ENCODE peak calls at places on chromosomes 5 and 9, in ten cellular contexts. T is GM13977, Z is Peyer's patch, L is heart left ventricle, N is upper lobe of right lung, I is astrocyte of the spinal cord, R is AG09319, F is fibroblast of villous mesenchyme, G is progenitor cell of endocrine pancreas, H is uterus. Q is an unnamed sample.

GRCh38 chr9:122286764-122287163 is 22.1 kb downstream of the MRRF start:
- DNase-seq in T (peak; percentile 8), Z (no peak), L (no peak), N (no peak), I (no peak), R (no peak), F (no peak), G (no peak), H (no peak), Q (no peak)

GRCh38 chr9:93814561-93814960 is 140.6 kb downstream of the BARX1 start:
- DNase-seq in T (peak; percentile 4), Z (no peak), L (no peak), N (peak; percentile 53), I (no peak), R (no peak), F (no peak), G (no peak), H (no peak), Q (no peak)

GRCh38 chr5:35902032-35902681 is 36.3 kb downstream of the CAPSL start:
- DNase-seq in T (no peak), Z (no peak), L (no peak), N (no peak), I (no peak), R (no peak), F (peak; percentile 55), G (no peak), H (no peak), Q (no peak)

GRCh38 chr9:38768351-38768761 is 48.4 kb upstream of the FAM240B start:
- DNase-seq in T (no peak), Z (no peak), L (no peak), N (no peak), I (no peak), R (no peak), F (no peak), G (no peak), H (no peak), Q (no peak)

GRCh38 chr5:10297646-10298204 is 10.0 kb downstream of the CMBL start:
- DNase-seq in T (no peak), Z (no peak), L (no peak), N (no peak), I (no peak), R (no peak), F (no peak), G (no peak), H (no peak), Q (no peak)

GRCh38 chr5:78569441-78569840 is 79.1 kb downstream of the LHFPL2 start:
- DNase-seq in T (no peak), Z (no peak), L (no peak), N (no peak), I (peak; percentile 87), R (peak; percentile 89), F (peak; percentile 90), G (no peak), H (peak; percentile 70), Q (no peak)

GRCh38 chr9:133732351-133733073 is 5.6 kb downstream of the SARDH start:
- DNase-seq in T (no peak), Z (no peak), L (no peak), N (peak; percentile 58), I (no peak), R (no peak), F (no peak), G (no peak), H (no peak), Q (no peak)

GRCh38 chr9:90966475-90967150 is 165.0 kb downstream of the SYK start:
- DNase-seq in T (no peak), Z (no peak), L (no peak), N (no peak), I (peak; percentile 76), R (no peak), F (peak; percentile 20), G (no peak), H (no peak), Q (no peak)

DNA sequence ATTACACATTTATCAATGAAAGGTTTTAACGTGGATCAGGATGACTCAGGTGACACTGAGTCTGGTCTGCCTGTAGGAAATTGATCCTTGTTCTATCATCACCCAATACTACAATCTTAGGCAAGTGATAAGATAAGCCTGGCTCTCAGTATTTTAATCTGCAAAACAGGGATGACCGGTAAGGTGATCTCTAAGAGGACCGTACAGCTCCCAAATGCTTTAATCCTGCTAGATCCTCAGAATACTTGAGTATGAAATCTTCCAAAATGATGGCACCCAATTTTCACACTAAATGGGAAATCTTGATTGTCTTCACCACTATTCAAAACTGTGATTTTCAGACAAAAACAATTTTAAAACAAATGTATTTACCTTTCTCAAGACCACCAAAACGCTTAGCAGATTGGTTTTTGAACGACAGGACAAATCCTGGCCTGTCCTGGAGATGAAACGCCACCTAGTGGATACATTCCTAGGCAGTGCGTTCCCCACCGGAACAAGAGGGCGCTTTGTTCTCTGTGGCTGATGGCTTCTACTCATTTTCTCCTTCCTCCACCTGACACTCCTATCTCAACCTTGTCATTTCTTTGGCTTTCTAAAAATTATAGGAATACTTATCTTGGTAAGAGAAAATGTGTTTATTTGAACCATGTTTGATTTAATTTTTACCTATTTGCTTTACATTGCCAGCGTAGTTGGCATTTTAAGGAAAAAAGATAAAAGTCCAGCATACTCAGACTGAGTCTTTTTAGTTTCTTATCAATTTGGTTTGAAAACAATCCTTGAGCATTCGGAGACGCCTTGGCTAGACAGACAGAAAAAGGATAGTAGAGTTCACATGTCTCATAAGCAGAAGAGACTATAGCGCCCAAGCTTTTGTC is 41.2 kb upstream of the VCAN start:
- DNase-seq in T (peak; percentile 44), Z (no peak), L (peak; percentile 34), N (no peak), I (peak; percentile 69), R (no peak), F (peak; percentile 73), G (peak; percentile 26), H (peak; percentile 23), Q (no peak)
- TF ChIP-seq CTCF in T (peak; percentile 83), Z (peak; percentile 65), L (peak; percentile 91), N (peak; percentile 88), I (peak; percentile 94), R (peak; percentile 73), F (peak; percentile 94), G (peak; percentile 94), H (peak; percentile 52), Q (peak; percentile 65)

GRCh38 chr9:4147476-4148214 is 152.2 kb downstream of the GLIS3 start:
- DNase-seq in T (no peak), Z (no peak), L (no peak), N (no peak), I (peak; percentile 38), R (no peak), F (no peak), G (peak; percentile 27), H (no peak), Q (no peak)

GRCh38 chr9:4148215-4148561 is 151.7 kb downstream of the GLIS3 start:
- DNase-seq in T (no peak), Z (no peak), L (no peak), N (no peak), I (no peak), R (no peak), F (no peak), G (no peak), H (no peak), Q (no peak)

GRCh38 chr9:4152201-4152600 is 147.7 kb downstream of the GLIS3 start:
- DNase-seq in T (no peak), Z (no peak), L (no peak), N (no peak), I (no peak), R (no peak), F (no peak), G (no peak), H (no peak), Q (no peak)

GRCh38 chr9:4155224-4156026 is 144.4 kb downstream of the GLIS3 start:
- DNase-seq in T (no peak), Z (no peak), L (no peak), N (no peak), I (no peak), R (no peak), F (no peak), G (no peak), H (no peak), Q (no peak)

GRCh38 chr9:4152876-4153275 is 147.0 kb downstream of the GLIS3 start:
- DNase-seq in T (no peak), Z (no peak), L (no peak), N (no peak), I (no peak), R (no peak), F (no peak), G (no peak), H (no peak), Q (no peak)
- TF ChIP-seq CTCF in T (peak; percentile 9), Z (no peak), L (no peak), N (no peak), I (no peak), R (no peak), F (no peak), G (no peak), H (no peak), Q (no peak)

GRCh38 chr9:99819123-99819483 is 2.6 kb upstream of the NR4A3 start:
- DNase-seq in T (no peak), Z (no peak), L (no peak), N (no peak), I (no peak), R (no peak), F (no peak), G (no peak), H (no peak), Q (no peak)

GRCh38 chr9:99821187-99822095 is at the start of gene NR4A3:
- DNase-seq in T (peak; percentile 82), Z (peak; percentile 91), L (peak; percentile 98), N (peak; percentile 96), I (peak; percentile 98), R (peak; percentile 97), F (peak; percentile 98), G (peak; percentile 82), H (peak; percentile 93), Q (peak; percentile 91)

GRCh38 chr9:99822096-99822595 is 461 bp downstream of the NR4A3 start:
- DNase-seq in T (no peak), Z (peak; percentile 57), L (no peak), N (no peak), I (no peak), R (no peak), F (no peak), G (no peak), H (no peak), Q (no peak)

GRCh38 chr9:99819484-99820329 is 2.0 kb upstream of the NR4A3 start:
- DNase-seq in T (peak; percentile 94), Z (peak; percentile 92), L (peak; percentile 96), N (peak; percentile 98), I (peak; percentile 96), R (peak; percentile 89), F (peak; percentile 98), G (peak; percentile 90), H (peak; percentile 94), Q (peak; percentile 97)

DNA sequence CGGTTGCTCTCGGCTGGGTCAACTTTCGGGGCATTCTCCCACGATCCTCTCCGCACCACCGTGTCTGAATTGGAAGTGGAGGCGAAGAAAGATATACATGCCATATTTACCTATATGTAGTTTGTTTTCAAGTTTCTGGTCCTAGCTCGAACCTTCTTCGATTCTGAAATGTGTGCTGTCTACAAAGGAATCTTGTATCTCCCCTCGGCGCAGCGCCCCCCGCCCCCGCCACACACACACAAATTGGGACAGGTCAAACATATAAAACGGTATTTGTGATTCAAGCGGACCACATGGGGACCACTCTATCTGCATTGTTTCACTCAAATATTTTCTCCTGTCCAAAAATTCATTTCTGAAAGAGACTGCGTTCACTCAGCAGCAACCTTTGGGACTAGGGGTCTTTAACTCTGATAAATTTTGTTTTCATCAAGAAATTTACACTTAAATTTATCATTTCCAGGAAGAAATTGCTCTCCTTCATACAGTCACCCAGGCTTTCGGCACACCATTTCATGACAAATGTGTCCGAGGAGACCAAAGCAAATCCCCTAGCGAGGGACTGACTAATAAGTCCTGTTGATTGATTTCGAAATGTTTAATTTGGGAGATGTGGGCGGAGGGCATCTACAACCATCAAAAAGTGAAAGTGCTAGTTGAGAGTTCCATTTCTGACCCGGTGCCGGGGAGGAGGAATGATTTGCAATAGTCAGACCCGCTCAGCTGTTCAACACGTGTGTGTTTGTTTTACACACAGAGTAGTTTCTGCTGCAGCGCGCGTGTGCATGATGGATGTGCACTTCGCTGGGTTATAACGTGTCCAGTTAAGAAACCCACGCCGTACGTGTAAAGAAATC is 1.1 kb upstream of the NR4A3 start:
- DNase-seq in T (peak; percentile 76), Z (peak; percentile 78), L (peak; percentile 70), N (peak; percentile 71), I (peak; percentile 76), R (peak; percentile 73), F (peak; percentile 95), G (no peak), H (peak; percentile 81), Q (peak; percentile 50)
- TF ChIP-seq CTCF in T (no peak), Z (no peak), L (no peak), N (no peak), I (no peak), R (no peak), F (peak; percentile 6), G (no peak), H (no peak), Q (no peak)

GRCh38 chr5:93328833-93329232 is 252.2 kb downstream of the NR2F1-AS1 start:
- DNase-seq in T (no peak), Z (no peak), L (no peak), N (no peak), I (no peak), R (no peak), F (no peak), G (no peak), H (no peak), Q (no peak)
- TF ChIP-seq CTCF in T (no peak), Z (no peak), L (no peak), N (no peak), I (no peak), R (no peak), F (no peak), G (no peak), H (no peak), Q (no peak)

Q was measured in natural killer cell.